ENCODE peak calls at places on chromosome X, in four cellular contexts. J, U, H and C are unnamed samples.

GRCh38 chrX:50812995-50813842 is 775 bp downstream of the SHROOM4 start:
- DNase-seq in J (peak; percentile 25), U (peak; percentile 30), H (peak; percentile 42), C (no peak)

GRCh38 chrX:30570505-30570904 is 7.1 kb downstream of the TASL start:
- DNase-seq in J (no peak), U (no peak), H (no peak), C (no peak)

GRCh38 chrX:25019707-25020390 is 4.1 kb upstream of the ARX start:
- DNase-seq in J (no peak), U (no peak), H (no peak), C (no peak)

GRCh38 chrX:51496501-51497291 is at the start of gene NUDT11:
- DNase-seq in J (peak; percentile 46), U (peak; percentile 34), H (peak; percentile 82), C (no peak)

GRCh38 chrX:14673764-14674163 is 144.4 kb downstream of the GLRA2 start:
- DNase-seq in J (peak; percentile 25), U (no peak), H (no peak), C (no peak)

GRCh38 chrX:3346436-3347329 is at the start of gene MXRA5:
- DNase-seq in J (no peak), U (no peak), H (peak; percentile 48), C (no peak)

GRCh38 chrX:21375795-21376069 is 1.5 kb downstream of the CNKSR2 start:
- DNase-seq in J (no peak), U (no peak), H (no peak), C (no peak)

GRCh38 chrX:46770817-46771163 is 11.9 kb upstream of the SLC9A7 start:
- DNase-seq in J (no peak), U (no peak), H (no peak), C (no peak)

GRCh38 chrX:43882294-43882681 is at the start of gene MAOB:
- DNase-seq in J (peak; percentile 33), U (no peak), H (peak; percentile 76), C (no peak)

GRCh38 chrX:100895365-100896075 is 21.4 kb upstream of the NOX1 start:
- DNase-seq in J (peak; percentile 28), U (peak; percentile 23), H (no peak), C (no peak)

GRCh38 chrX:133495464-133496391 is 80.4 kb upstream of the GPC4 start:
- DNase-seq in J (peak; percentile 63), U (no peak), H (peak; percentile 78), C (no peak)

GRCh38 chrX:126063984-126064383 is 102.1 kb downstream of the DCAF12L2 start:
- DNase-seq in J (no peak), U (no peak), H (no peak), C (no peak)

GRCh38 chrX:72360326-72360725 is 54.6 kb upstream of the CITED1 start:
- DNase-seq in J (no peak), U (no peak), H (no peak), C (no peak)

GRCh38 chrX:83469551-83469950 is 38.5 kb upstream of the POU3F4 start:
- DNase-seq in J (peak; percentile 9), U (no peak), H (no peak), C (no peak)

GRCh38 chrX:13598877-13599276 is 29.5 kb downstream of the EGFL6 start:
- DNase-seq in J (no peak), U (no peak), H (no peak), C (no peak)

GRCh38 chrX:15194136-15194535 is 75.7 kb downstream of the ASB9 start:
- DNase-seq in J (no peak), U (no peak), H (no peak), C (no peak)

GRCh38 chrX:2701600-2701999 is 10.5 kb downstream of the CD99 start:
- DNase-seq in J (no peak), U (no peak), H (no peak), C (no peak)

GRCh38 chrX:136318895-136319597 is 18.3 kb downstream of the ADGRG4 start:
- DNase-seq in J (no peak), U (no peak), H (no peak), C (no peak)

GRCh38 chrX:45322820-45323219 is 122.1 kb upstream of the DIPK2B start:
- DNase-seq in J (no peak), U (no peak), H (no peak), C (no peak)

GRCh38 chrX:152810403-152810802 is 20.2 kb downstream of the CETN2 start:
- DNase-seq in J (no peak), U (no peak), H (no peak), C (no peak)

GRCh38 chrX:5957506-5957905 is 271.2 kb downstream of the NLGN4X start:
- DNase-seq in J (no peak), U (no peak), H (no peak), C (no peak)

GRCh38 chrX:7190157-7190556 is 42.2 kb upstream of the PUDP start:
- DNase-seq in J (no peak), U (no peak), H (no peak), C (no peak)

GRCh38 chrX:118272237-118272636 is 73.7 kb upstream of the WDR44 start:
- DNase-seq in J (no peak), U (no peak), H (no peak), C (no peak)

GRCh38 chrX:43973249-43973672 is at the start of gene NDP:
- DNase-seq in J (no peak), U (no peak), H (peak; percentile 53), C (no peak)

GRCh38 chrX:47648376-47648775 is 2.0 kb downstream of the ELK1 start:
- DNase-seq in J (no peak), U (no peak), H (no peak), C (no peak)

GRCh38 chrX:134631404-134632346 is 26.6 kb downstream of the PLAC1 start:
- DNase-seq in J (peak; percentile 15), U (peak; percentile 31), H (peak; percentile 59), C (no peak)

GRCh38 chrX:49276671-49277519 is 7.3 kb downstream of the PPP1R3F start:
- DNase-seq in J (no peak), U (peak; percentile 21), H (peak; percentile 30), C (no peak)

GRCh38 chrX:133444952-133445831 is 29.9 kb upstream of the GPC4 start:
- DNase-seq in J (peak; percentile 16), U (no peak), H (no peak), C (no peak)

GRCh38 chrX:16953606-16954211 is 7.3 kb downstream of the REPS2 start:
- DNase-seq in J (no peak), U (no peak), H (no peak), C (no peak)

GRCh38 chrX:17359500-17359899 is 15.5 kb upstream of the NHS start:
- DNase-seq in J (no peak), U (no peak), H (no peak), C (no peak)

DNA sequence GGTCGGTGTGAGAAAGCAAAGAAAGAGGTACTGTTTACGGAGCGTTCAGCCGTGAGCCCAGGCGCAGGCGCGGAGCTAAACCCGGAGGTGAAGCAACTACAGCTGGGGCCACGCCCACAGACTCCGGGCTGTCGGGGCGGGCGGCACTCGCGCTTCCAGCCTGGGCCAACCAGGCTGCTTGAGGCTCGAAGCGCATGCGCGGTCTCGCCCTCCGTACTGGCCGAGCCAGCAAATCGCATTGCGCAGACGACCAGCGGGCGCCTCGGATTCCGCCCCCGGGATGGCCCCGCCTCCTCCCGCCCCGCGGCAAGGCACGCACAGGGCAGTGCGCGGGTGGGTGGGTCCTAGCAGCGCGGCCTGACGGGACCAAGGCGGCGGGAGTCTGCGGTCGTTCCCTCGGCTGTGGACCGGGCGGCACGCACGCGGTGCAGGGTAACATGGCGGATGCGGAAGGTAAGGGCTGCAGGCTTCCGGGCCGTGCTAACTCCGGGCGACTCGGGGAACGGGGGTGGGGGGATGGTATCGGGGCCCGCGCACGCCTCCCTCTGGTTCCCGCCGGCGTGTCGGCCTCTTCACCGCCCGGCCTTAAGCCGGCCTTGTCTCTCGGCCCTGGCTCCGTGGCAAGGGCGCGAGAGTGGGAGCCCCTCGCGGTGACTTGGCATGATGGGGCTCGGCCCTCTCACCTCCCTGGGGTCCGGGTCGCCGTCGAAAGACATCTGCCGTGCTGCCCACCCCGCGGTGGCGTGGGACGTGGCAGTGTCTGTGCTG is at the start of gene DKC1:
- DNase-seq in J (peak; percentile 96), U (peak; percentile 97), H (peak; percentile 97), C (peak; percentile 65)
- TF ChIP-seq POLR2A in J (peak; percentile 48), U (peak; percentile 56), H (no peak), C (peak; percentile 53)

GRCh38 chrX:19343462-19344206 is at the start of gene PDHA1:
- DNase-seq in J (peak; percentile 95), U (peak; percentile 90), H (peak; percentile 94), C (peak; percentile 64)
- TF ChIP-seq POLR2A in J (peak; percentile 86), U (peak; percentile 53), H (peak; percentile 53), C (no peak)

GRCh38 chrX:53256446-53257041 is 24.8 kb downstream of the IQSEC2 start:
- DNase-seq in J (no peak), U (no peak), H (no peak), C (no peak)

GRCh38 chrX:53254570-53255461 is 26.6 kb downstream of the IQSEC2 start:
- DNase-seq in J (no peak), U (no peak), H (no peak), C (no peak)

GRCh38 chrX:53257670-53258423 is 23.5 kb downstream of the IQSEC2 start:
- DNase-seq in J (no peak), U (no peak), H (no peak), C (no peak)

GRCh38 chrX:53257166-53257565 is 24.2 kb downstream of the IQSEC2 start:
- DNase-seq in J (no peak), U (no peak), H (no peak), C (no peak)

GRCh38 chrX:53255738-53256191 is 25.6 kb downstream of the IQSEC2 start:
- DNase-seq in J (no peak), U (no peak), H (no peak), C (no peak)
- TF ChIP-seq POLR2A in J (no peak), U (no peak), H (no peak), C (no peak)

GRCh38 chrX:153972368-153973126 is at the start of gene TMEM187:
- DNase-seq in J (peak; percentile 90), U (peak; percentile 84), H (peak; percentile 93), C (no peak)

GRCh38 chrX:153971632-153972367 is at the start of gene HCFC1:
- DNase-seq in J (peak; percentile 95), U (peak; percentile 92), H (peak; percentile 97), C (peak; percentile 84)

GRCh38 chrX:153970398-153971123 is 1.1 kb downstream of the HCFC1 start:
- DNase-seq in J (no peak), U (no peak), H (peak; percentile 74), C (no peak)

GRCh38 chrX:153969904-153970397 is 1.7 kb downstream of the HCFC1 start:
- DNase-seq in J (no peak), U (no peak), H (peak; percentile 68), C (no peak)

DNA sequence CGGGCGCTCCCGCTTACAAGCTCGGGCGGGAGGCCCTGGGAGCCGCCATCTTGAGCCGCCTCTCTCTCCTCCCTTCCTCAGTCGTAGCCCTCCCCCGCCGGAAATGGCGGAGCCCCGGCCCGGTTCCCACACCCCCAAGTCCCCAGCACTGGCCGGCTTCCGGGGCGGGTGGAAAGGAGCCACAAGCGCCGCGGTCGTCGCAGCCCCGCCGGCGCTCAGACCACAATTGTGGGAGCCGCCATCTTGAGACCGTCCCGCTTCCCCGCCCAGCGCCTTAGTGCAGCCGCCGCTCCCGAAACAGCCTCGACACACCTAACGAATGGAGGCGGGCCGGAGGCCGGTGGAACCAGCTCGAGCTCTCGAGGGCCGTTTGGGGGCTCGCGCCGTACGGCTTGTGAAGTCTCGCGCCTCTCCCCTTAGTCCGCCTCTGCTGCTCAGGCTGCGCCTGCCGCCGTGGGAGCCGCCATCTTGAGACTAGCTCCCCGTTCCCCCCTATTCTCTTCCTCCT is 440 bp downstream of the HCFC1 start:
- DNase-seq in J (peak; percentile 95), U (peak; percentile 92), H (peak; percentile 93), C (peak; percentile 50)
- TF ChIP-seq POLR2A in J (peak; percentile 68), U (peak; percentile 49), H (peak; percentile 11), C (no peak)